ENCODE peak calls at places on chromosomes 3 and 15, in eight cellular contexts. S is mammary epithelial cell; D is PC-9; I is OCI-LY7; J is left ventricle myocardium inferior; T is heart right ventricle; Z is colonic mucosa; P is CD8-positive, alpha-beta T cell. K is an unnamed sample.

GRCh38 chr3:40186508-40186907 is 123.0 kb upstream of the EIF1B start:
- DNase-seq in D (no peak), I (no peak), S (no peak), P (no peak), Z (no peak), T (no peak), J (no peak), K (no peak)

GRCh38 chr15:52408823-52409222 is 113.2 kb upstream of the MYO5C start:
- DNase-seq in Z (no peak), P (no peak), S (peak; percentile 56), T (no peak), D (no peak), J (no peak), I (no peak), K (no peak)

GRCh38 chr3:156576887-156577427 is 22.0 kb upstream of the SSR3 start:
- DNase-seq in D (no peak), P (no peak), T (no peak), S (no peak), I (no peak), Z (no peak), J (no peak), K (no peak)

GRCh38 chr15:59413577-59413976 is 24.4 kb upstream of the FAM81A start:
- DNase-seq in D (no peak), T (no peak), P (no peak), J (no peak), I (peak; percentile 67), Z (no peak), S (no peak), K (no peak)

GRCh38 chr3:95302044-95302443 is 1239.2 kb downstream of the NSUN3 start:
- DNase-seq in J (no peak), I (no peak), D (no peak), T (no peak), S (no peak), Z (no peak), P (no peak), K (peak; percentile 50)

GRCh38 chr3:22886394-22886793 is 316.7 kb upstream of the UBE2E2 start:
- DNase-seq in S (no peak), Z (no peak), D (no peak), I (no peak), T (peak; percentile 40), P (no peak), J (peak; percentile 30), K (no peak)

GRCh38 chr15:77282333-77282732 is 137.6 kb downstream of the PEAK1 start:
- DNase-seq in D (no peak), I (no peak), J (no peak), S (no peak), T (peak; percentile 21), Z (no peak), P (no peak), K (no peak)

GRCh38 chr3:155737844-155738460 is 6.9 kb downstream of the PLCH1 start:
- DNase-seq in I (no peak), T (no peak), J (no peak), D (no peak), Z (peak; percentile 85), S (no peak), P (no peak), K (peak; percentile 79)

GRCh38 chr3:14230729-14231128 is 52.1 kb downstream of the LSM3 start:
- DNase-seq in S (no peak), P (no peak), Z (peak; percentile 16), T (no peak), J (no peak), D (no peak), I (no peak), K (no peak)

GRCh38 chr15:51924146-51925068 is 47.2 kb downstream of the LEO1 start:
- DNase-seq in Z (no peak), P (no peak), J (no peak), D (no peak), I (no peak), S (no peak), T (peak; percentile 32), K (no peak)

GRCh38 chr3:127396473-127396872 is 108.6 kb upstream of the PRR20G start:
- DNase-seq in T (no peak), S (no peak), I (no peak), P (no peak), J (no peak), Z (no peak), D (no peak), K (no peak)

DNA sequence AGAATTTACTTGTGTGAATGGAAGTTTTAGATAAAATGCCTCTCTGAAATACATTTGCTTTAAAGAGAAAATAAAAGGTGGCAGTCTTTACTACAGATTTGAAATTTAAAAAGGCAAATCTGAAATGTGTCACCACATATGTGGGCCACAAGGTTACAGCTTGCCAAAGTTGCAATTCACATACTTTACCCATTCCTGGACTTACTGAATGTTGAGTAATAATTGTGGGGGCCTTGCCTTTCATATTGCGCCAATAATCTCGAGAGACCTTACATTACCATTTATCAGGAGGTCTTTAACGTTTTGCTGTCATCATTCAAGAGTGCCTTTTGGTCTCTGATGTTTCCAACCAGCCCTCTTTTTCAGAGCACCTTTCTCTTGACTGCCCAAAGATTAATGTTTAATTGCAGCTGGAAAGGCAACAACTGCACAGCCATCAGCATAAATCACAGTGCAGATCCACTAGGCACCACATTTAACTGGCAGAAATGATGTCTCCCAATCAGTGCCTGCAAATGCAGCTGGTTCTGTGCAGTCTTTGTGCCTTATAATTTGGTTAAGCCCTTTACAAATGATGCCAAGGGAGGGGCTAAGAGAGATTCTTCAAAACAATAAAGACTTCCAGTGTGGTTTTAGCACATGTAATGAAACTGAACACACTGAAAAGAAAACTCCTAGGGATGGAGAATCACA is 206.8 kb downstream of the MAGI1 start:
- DNase-seq in P (no peak), S (peak; percentile 56), I (no peak), D (no peak), T (no peak), Z (no peak), J (no peak), K (no peak)
- H3K4me1 ChIP-seq in P (no peaks in the 10 kb centered on the region), S (peaks cover 47% of the 10 kb centered on the region), I (no peaks in the 10 kb centered on the region), D (peaks cover 26% of the 10 kb centered on the region), T (peaks cover 60% of the 10 kb centered on the region), Z (no peaks in the 10 kb centered on the region), J (peaks cover 72% of the 10 kb centered on the region), K (peaks cover 19% of the 10 kb centered on the region)

GRCh38 chr3:177336841-177337430 is 139.7 kb upstream of the TBL1XR1 start:
- DNase-seq in S (no peak), T (no peak), P (no peak), J (no peak), I (no peak), Z (no peak), D (no peak), K (no peak)

GRCh38 chr3:177335728-177336127 is 138.4 kb upstream of the TBL1XR1 start:
- DNase-seq in D (no peak), P (no peak), I (no peak), Z (peak; percentile 64), S (peak; percentile 20), T (peak; percentile 20), J (no peak), K (no peak)

GRCh38 chr3:177340243-177340830 is 143.1 kb upstream of the TBL1XR1 start:
- DNase-seq in J (no peak), S (no peak), P (no peak), Z (no peak), I (no peak), D (no peak), T (no peak), K (no peak)

GRCh38 chr3:177338697-177339219 is 141.5 kb upstream of the TBL1XR1 start:
- DNase-seq in J (no peak), T (no peak), D (no peak), Z (peak; percentile 71), S (no peak), P (no peak), I (peak; percentile 42), K (peak; percentile 73)

GRCh38 chr3:177337548-177338331 is 140.5 kb upstream of the TBL1XR1 start:
- DNase-seq in T (no peak), D (no peak), S (peak; percentile 79), I (no peak), J (no peak), Z (no peak), P (peak; percentile 19), K (no peak)
- H3K4me3 ChIP-seq in T (no peak overlapping the region), D (no peak overlapping the region), S (no peak overlapping the region), I (no peak overlapping the region), J (no peak overlapping the region), Z (no peak overlapping the region), P (no peak overlapping the region), K (no peak overlapping the region)

DNA sequence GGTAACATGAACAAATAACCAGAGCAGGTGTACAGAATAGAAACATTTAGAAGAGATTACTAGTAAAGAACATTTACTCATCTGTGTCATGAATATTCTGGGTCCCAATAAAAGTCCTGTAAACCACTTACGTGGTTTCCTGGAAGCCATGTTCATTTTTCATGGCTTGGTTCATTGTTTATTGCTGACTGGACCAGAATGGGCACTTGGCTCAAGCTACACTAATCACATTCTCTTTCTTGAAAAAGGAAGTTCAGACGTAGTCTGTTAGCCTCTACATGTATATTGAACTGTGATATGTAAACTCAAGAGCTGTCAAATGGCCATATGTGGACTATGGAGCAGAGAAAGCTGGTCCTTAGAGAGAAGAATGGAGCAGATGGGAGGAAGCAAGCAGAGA is 138.3 kb upstream of the FAM3D start:
- DNase-seq in Z (no peak), T (no peak), D (no peak), P (no peak), I (no peak), S (no peak), J (no peak), K (no peak)
- H3K36me3 ChIP-seq in Z (no peaks in the 10 kb centered on the region), T (no peaks in the 10 kb centered on the region), D (no peaks in the 10 kb centered on the region), P (no peaks in the 10 kb centered on the region), I (no peaks in the 10 kb centered on the region), S (no peaks in the 10 kb centered on the region), J (no peaks in the 10 kb centered on the region), K (no peaks in the 10 kb centered on the region)

GRCh38 chr15:85761635-85762034 is 33.1 kb downstream of the KLHL25 start:
- DNase-seq in Z (no peak), J (no peak), P (no peak), S (peak; percentile 97), D (no peak), I (no peak), T (no peak), K (no peak)

GRCh38 chr15:85760531-85761371 is 34.0 kb downstream of the KLHL25 start:
- DNase-seq in I (no peak), J (no peak), T (no peak), Z (no peak), S (no peak), D (no peak), P (no peak), K (no peak)

GRCh38 chr15:85762756-85763127 is 32.0 kb downstream of the KLHL25 start:
- DNase-seq in P (no peak), I (no peak), S (no peak), J (peak; percentile 59), Z (no peak), D (no peak), T (no peak), K (no peak)

GRCh38 chr15:85763157-85763556 is 31.6 kb downstream of the KLHL25 start:
- DNase-seq in P (no peak), I (no peak), Z (no peak), T (peak; percentile 58), D (no peak), S (peak; percentile 51), J (peak; percentile 67), K (no peak)

GRCh38 chr15:85762039-85762755 is 32.5 kb downstream of the KLHL25 start:
- DNase-seq in S (no peak), D (no peak), I (no peak), T (no peak), Z (no peak), J (no peak), P (no peak), K (no peak)
- H3K4me1 ChIP-seq in S (peaks cover 40% of the 10 kb centered on the region), D (no peaks in the 10 kb centered on the region), I (no peaks in the 10 kb centered on the region), T (peaks cover 48% of the 10 kb centered on the region), Z (no peaks in the 10 kb centered on the region), J (peaks cover 70% of the 10 kb centered on the region), P (no peaks in the 10 kb centered on the region), K (no peaks in the 10 kb centered on the region)

GRCh38 chr3:71726106-71726505 is 904 bp upstream of the EIF4E3 start:
- DNase-seq in J (no peak), I (no peak), Z (no peak), P (peak; percentile 20), S (no peak), D (no peak), T (no peak), K (no peak)
- H3K4me3 ChIP-seq in J (peak overlapping the region; percentile 74), I (no peak overlapping the region), Z (peak overlapping the region; percentile 43), P (peak overlapping the region; percentile 68), S (no peak overlapping the region), D (no peak overlapping the region), T (no peak overlapping the region), K (no peak overlapping the region)

K was measured in Caco-2.